ENCODE peak calls at places on chromosome 2, in ten cellular contexts. One of them, this sample, is unnamed.

GRCh38 chr2:117065912-117066311 is 748.6 kb upstream of the DDX18 start:
- DNase-seq in SJSA1: no peak
- DNase-seq in left ventricle myocardium inferior: no peak
- DNase-seq in left lung: no peak
- DNase-seq in heart left ventricle: no peak
- DNase-seq in WERI-Rb-1: no peak
- DNase-seq in fibroblast of lung: peak
- DNase-seq in upper lobe of right lung: no peak
- DNase-seq in AG04450: no peak
- DNase-seq in naive thymus-derived CD4-positive, alpha-beta T cell: no peak
- DNase-seq in this sample: no peak

GRCh38 chr2:176297067-176297466 is 27.8 kb downstream of the MTX2 start:
- DNase-seq in SJSA1: no peak
- DNase-seq in left ventricle myocardium inferior: no peak
- DNase-seq in left lung: no peak
- DNase-seq in heart left ventricle: no peak
- DNase-seq in WERI-Rb-1: no peak
- DNase-seq in fibroblast of lung: peak
- DNase-seq in upper lobe of right lung: no peak
- DNase-seq in AG04450: no peak
- DNase-seq in naive thymus-derived CD4-positive, alpha-beta T cell: no peak
- DNase-seq in this sample: no peak

GRCh38 chr2:143440619-143441018 is 311.4 kb downstream of the ARHGAP15 start:
- DNase-seq in SJSA1: no peak
- DNase-seq in left ventricle myocardium inferior: no peak
- DNase-seq in left lung: no peak
- DNase-seq in heart left ventricle: peak
- DNase-seq in WERI-Rb-1: no peak
- DNase-seq in fibroblast of lung: no peak
- DNase-seq in upper lobe of right lung: no peak
- DNase-seq in AG04450: no peak
- DNase-seq in naive thymus-derived CD4-positive, alpha-beta T cell: no peak
- DNase-seq in this sample: no peak

GRCh38 chr2:5230443-5230842 is 461.7 kb upstream of the SOX11 start:
- DNase-seq in SJSA1: no peak
- DNase-seq in left ventricle myocardium inferior: no peak
- DNase-seq in left lung: no peak
- DNase-seq in heart left ventricle: no peak
- DNase-seq in WERI-Rb-1: no peak
- DNase-seq in fibroblast of lung: no peak
- DNase-seq in upper lobe of right lung: no peak
- DNase-seq in AG04450: no peak
- DNase-seq in naive thymus-derived CD4-positive, alpha-beta T cell: no peak
- DNase-seq in this sample: no peak

GRCh38 chr2:233331536-233331935 is 22.8 kb upstream of the DGKD start:
- DNase-seq in SJSA1: no peak
- DNase-seq in left ventricle myocardium inferior: peak
- DNase-seq in left lung: peak
- DNase-seq in heart left ventricle: peak
- DNase-seq in WERI-Rb-1: no peak
- DNase-seq in fibroblast of lung: no peak
- DNase-seq in upper lobe of right lung: peak
- DNase-seq in AG04450: no peak
- DNase-seq in naive thymus-derived CD4-positive, alpha-beta T cell: peak
- DNase-seq in this sample: peak

GRCh38 chr2:39938035-39938835 is 159.2 kb upstream of the THUMPD2 start:
- DNase-seq in SJSA1: peak
- DNase-seq in left ventricle myocardium inferior: no peak
- DNase-seq in left lung: no peak
- DNase-seq in heart left ventricle: no peak
- DNase-seq in WERI-Rb-1: no peak
- DNase-seq in fibroblast of lung: peak
- DNase-seq in upper lobe of right lung: no peak
- DNase-seq in AG04450: peak
- DNase-seq in naive thymus-derived CD4-positive, alpha-beta T cell: no peak
- DNase-seq in this sample: no peak

GRCh38 chr2:68594041-68594440 is 49.3 kb upstream of the PROKR1 start:
- DNase-seq in SJSA1: no peak
- DNase-seq in left ventricle myocardium inferior: no peak
- DNase-seq in left lung: no peak
- DNase-seq in heart left ventricle: no peak
- DNase-seq in WERI-Rb-1: no peak
- DNase-seq in fibroblast of lung: no peak
- DNase-seq in upper lobe of right lung: no peak
- DNase-seq in AG04450: no peak
- DNase-seq in naive thymus-derived CD4-positive, alpha-beta T cell: no peak
- DNase-seq in this sample: no peak

GRCh38 chr2:148756292-148756975 is 111.9 kb downstream of the EPC2 start:
- DNase-seq in SJSA1: no peak
- DNase-seq in left ventricle myocardium inferior: no peak
- DNase-seq in left lung: no peak
- DNase-seq in heart left ventricle: no peak
- DNase-seq in WERI-Rb-1: no peak
- DNase-seq in fibroblast of lung: peak
- DNase-seq in upper lobe of right lung: no peak
- DNase-seq in AG04450: peak
- DNase-seq in naive thymus-derived CD4-positive, alpha-beta T cell: no peak
- DNase-seq in this sample: no peak

GRCh38 chr2:43707255-43707654 is 31.0 kb upstream of the C1GALT1C1L start:
- DNase-seq in SJSA1: no peak
- DNase-seq in left ventricle myocardium inferior: peak
- DNase-seq in left lung: peak
- DNase-seq in heart left ventricle: peak
- DNase-seq in WERI-Rb-1: no peak
- DNase-seq in fibroblast of lung: peak
- DNase-seq in upper lobe of right lung: no peak
- DNase-seq in AG04450: no peak
- DNase-seq in naive thymus-derived CD4-positive, alpha-beta T cell: no peak
- DNase-seq in this sample: peak

GRCh38 chr2:182330451-182331325 is 96.1 kb downstream of the PDE1A start:
- DNase-seq in SJSA1: no peak
- DNase-seq in left ventricle myocardium inferior: no peak
- DNase-seq in left lung: no peak
- DNase-seq in heart left ventricle: peak
- DNase-seq in WERI-Rb-1: no peak
- DNase-seq in fibroblast of lung: peak
- DNase-seq in upper lobe of right lung: no peak
- DNase-seq in AG04450: no peak
- DNase-seq in naive thymus-derived CD4-positive, alpha-beta T cell: no peak
- DNase-seq in this sample: no peak

GRCh38 chr2:206020151-206020550 is 65.8 kb downstream of the INO80D start:
- DNase-seq in SJSA1: no peak
- DNase-seq in left ventricle myocardium inferior: no peak
- DNase-seq in left lung: no peak
- DNase-seq in heart left ventricle: no peak
- DNase-seq in WERI-Rb-1: no peak
- DNase-seq in fibroblast of lung: no peak
- DNase-seq in upper lobe of right lung: no peak
- DNase-seq in AG04450: no peak
- DNase-seq in naive thymus-derived CD4-positive, alpha-beta T cell: no peak
- DNase-seq in this sample: no peak

GRCh38 chr2:5183031-5183430 is 509.2 kb upstream of the SOX11 start:
- DNase-seq in SJSA1: no peak
- DNase-seq in left ventricle myocardium inferior: no peak
- DNase-seq in left lung: no peak
- DNase-seq in heart left ventricle: no peak
- DNase-seq in WERI-Rb-1: no peak
- DNase-seq in fibroblast of lung: no peak
- DNase-seq in upper lobe of right lung: no peak
- DNase-seq in AG04450: no peak
- DNase-seq in naive thymus-derived CD4-positive, alpha-beta T cell: no peak
- DNase-seq in this sample: no peak

GRCh38 chr2:55025082-55025481 is 25.2 kb downstream of the RTN4 start:
- DNase-seq in SJSA1: no peak
- DNase-seq in left ventricle myocardium inferior: no peak
- DNase-seq in left lung: no peak
- DNase-seq in heart left ventricle: no peak
- DNase-seq in WERI-Rb-1: no peak
- DNase-seq in fibroblast of lung: no peak
- DNase-seq in upper lobe of right lung: no peak
- DNase-seq in AG04450: no peak
- DNase-seq in naive thymus-derived CD4-positive, alpha-beta T cell: no peak
- DNase-seq in this sample: no peak
- H3K27ac ChIP-seq in SJSA1: no peak
- H3K27ac ChIP-seq in left ventricle myocardium inferior: no peak
- H3K27ac ChIP-seq in left lung: no peak
- H3K27ac ChIP-seq in heart left ventricle: no peak
- H3K27ac ChIP-seq in WERI-Rb-1: no peak
- H3K27ac ChIP-seq in fibroblast of lung: no peak
- H3K27ac ChIP-seq in upper lobe of right lung: no peak
- H3K27ac ChIP-seq in AG04450: no peak
- H3K27ac ChIP-seq in naive thymus-derived CD4-positive, alpha-beta T cell: no peak
- H3K27ac ChIP-seq in this sample: no peak

GRCh38 chr2:127653421-127654083 is 7.6 kb downstream of the GPR17 start:
- DNase-seq in SJSA1: no peak
- DNase-seq in left ventricle myocardium inferior: peak
- DNase-seq in left lung: no peak
- DNase-seq in heart left ventricle: no peak
- DNase-seq in WERI-Rb-1: no peak
- DNase-seq in fibroblast of lung: peak
- DNase-seq in upper lobe of right lung: no peak
- DNase-seq in AG04450: no peak
- DNase-seq in naive thymus-derived CD4-positive, alpha-beta T cell: no peak
- DNase-seq in this sample: peak
- H3K27ac ChIP-seq in SJSA1: no peak
- H3K27ac ChIP-seq in left ventricle myocardium inferior: peak
- H3K27ac ChIP-seq in left lung: no peak
- H3K27ac ChIP-seq in heart left ventricle: peak
- H3K27ac ChIP-seq in WERI-Rb-1: no peak
- H3K27ac ChIP-seq in fibroblast of lung: no peak
- H3K27ac ChIP-seq in upper lobe of right lung: peak
- H3K27ac ChIP-seq in AG04450: no peak
- H3K27ac ChIP-seq in naive thymus-derived CD4-positive, alpha-beta T cell: no peak
- H3K27ac ChIP-seq in this sample: peak

DNA sequence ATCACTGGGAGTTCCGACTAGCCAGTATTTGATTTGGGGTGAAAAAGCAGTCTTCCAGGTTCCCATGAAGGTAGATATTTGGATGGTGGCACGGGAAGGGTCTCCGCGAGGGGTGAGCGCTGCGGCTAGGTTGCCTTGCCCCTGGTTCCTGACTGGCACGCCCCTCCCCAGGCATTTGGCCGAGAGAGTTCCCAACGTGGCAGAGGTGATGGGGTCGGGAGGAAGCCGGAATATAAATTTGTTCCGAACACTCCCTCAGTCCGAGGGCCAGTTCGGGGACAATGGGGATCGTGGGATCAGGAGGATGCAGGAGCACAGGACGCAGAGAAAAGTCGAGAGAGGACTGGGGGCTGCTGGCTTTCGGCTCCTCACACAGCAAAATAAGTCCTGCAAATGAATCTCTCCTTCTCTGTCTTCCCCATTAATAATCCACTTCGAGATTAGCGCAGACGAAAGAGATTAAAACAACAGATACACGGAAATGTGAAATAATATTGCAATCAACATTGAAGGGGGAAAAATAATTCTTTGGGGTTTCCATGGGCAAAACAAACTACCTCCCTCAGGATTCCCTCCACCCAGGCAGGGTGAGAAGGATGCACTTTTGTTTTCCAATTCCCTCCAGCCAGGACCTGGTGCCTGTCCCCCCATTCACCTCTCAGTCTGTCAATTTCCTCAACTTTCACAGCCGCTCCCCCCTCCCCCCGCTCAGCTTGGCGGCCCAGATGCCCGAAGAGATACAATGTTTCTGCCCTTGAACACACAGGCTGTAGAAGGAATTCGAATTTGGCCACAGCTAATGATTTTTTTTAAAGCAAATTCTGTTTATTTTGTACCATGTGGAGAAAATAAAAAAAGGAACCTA is 3.1 kb upstream of the ZEB2 start:
- DNase-seq in SJSA1: peak
- DNase-seq in left ventricle myocardium inferior: peak
- DNase-seq in left lung: peak
- DNase-seq in heart left ventricle: peak
- DNase-seq in WERI-Rb-1: peak
- DNase-seq in fibroblast of lung: no peak
- DNase-seq in upper lobe of right lung: no peak
- DNase-seq in AG04450: no peak
- DNase-seq in naive thymus-derived CD4-positive, alpha-beta T cell: no peak
- DNase-seq in this sample: no peak
- H3K27ac ChIP-seq in SJSA1: peak
- H3K27ac ChIP-seq in left ventricle myocardium inferior: peak
- H3K27ac ChIP-seq in left lung: peak
- H3K27ac ChIP-seq in heart left ventricle: peak
- H3K27ac ChIP-seq in WERI-Rb-1: peak
- H3K27ac ChIP-seq in fibroblast of lung: peak
- H3K27ac ChIP-seq in upper lobe of right lung: peak
- H3K27ac ChIP-seq in AG04450: no peak
- H3K27ac ChIP-seq in naive thymus-derived CD4-positive, alpha-beta T cell: no peak
- H3K27ac ChIP-seq in this sample: peak

GRCh38 chr2:120298173-120298835 is 45.7 kb downstream of the RALB start:
- DNase-seq in SJSA1: peak
- DNase-seq in left ventricle myocardium inferior: no peak
- DNase-seq in left lung: no peak
- DNase-seq in heart left ventricle: no peak
- DNase-seq in WERI-Rb-1: no peak
- DNase-seq in fibroblast of lung: peak
- DNase-seq in upper lobe of right lung: no peak
- DNase-seq in AG04450: no peak
- DNase-seq in naive thymus-derived CD4-positive, alpha-beta T cell: no peak
- DNase-seq in this sample: no peak

GRCh38 chr2:120290737-120291136 is 38.1 kb downstream of the RALB start:
- DNase-seq in SJSA1: no peak
- DNase-seq in left ventricle myocardium inferior: no peak
- DNase-seq in left lung: no peak
- DNase-seq in heart left ventricle: no peak
- DNase-seq in WERI-Rb-1: no peak
- DNase-seq in fibroblast of lung: peak
- DNase-seq in upper lobe of right lung: no peak
- DNase-seq in AG04450: no peak
- DNase-seq in naive thymus-derived CD4-positive, alpha-beta T cell: no peak
- DNase-seq in this sample: no peak

GRCh38 chr2:120291464-120292311 is 39.0 kb downstream of the RALB start:
- DNase-seq in SJSA1: peak
- DNase-seq in left ventricle myocardium inferior: no peak
- DNase-seq in left lung: no peak
- DNase-seq in heart left ventricle: no peak
- DNase-seq in WERI-Rb-1: no peak
- DNase-seq in fibroblast of lung: peak
- DNase-seq in upper lobe of right lung: no peak
- DNase-seq in AG04450: no peak
- DNase-seq in naive thymus-derived CD4-positive, alpha-beta T cell: no peak
- DNase-seq in this sample: no peak

GRCh38 chr2:120293123-120293990 is 40.7 kb downstream of the RALB start:
- DNase-seq in SJSA1: no peak
- DNase-seq in left ventricle myocardium inferior: no peak
- DNase-seq in left lung: no peak
- DNase-seq in heart left ventricle: no peak
- DNase-seq in WERI-Rb-1: no peak
- DNase-seq in fibroblast of lung: peak
- DNase-seq in upper lobe of right lung: no peak
- DNase-seq in AG04450: no peak
- DNase-seq in naive thymus-derived CD4-positive, alpha-beta T cell: no peak
- DNase-seq in this sample: no peak

GRCh38 chr2:120293991-120294329 is 41.3 kb downstream of the RALB start:
- DNase-seq in SJSA1: no peak
- DNase-seq in left ventricle myocardium inferior: no peak
- DNase-seq in left lung: no peak
- DNase-seq in heart left ventricle: peak
- DNase-seq in WERI-Rb-1: no peak
- DNase-seq in fibroblast of lung: no peak
- DNase-seq in upper lobe of right lung: no peak
- DNase-seq in AG04450: no peak
- DNase-seq in naive thymus-derived CD4-positive, alpha-beta T cell: no peak
- DNase-seq in this sample: no peak
- H3K27ac ChIP-seq in SJSA1: peak
- H3K27ac ChIP-seq in left ventricle myocardium inferior: peak
- H3K27ac ChIP-seq in left lung: peak
- H3K27ac ChIP-seq in heart left ventricle: no peak
- H3K27ac ChIP-seq in WERI-Rb-1: no peak
- H3K27ac ChIP-seq in fibroblast of lung: peak
- H3K27ac ChIP-seq in upper lobe of right lung: no peak
- H3K27ac ChIP-seq in AG04450: no peak
- H3K27ac ChIP-seq in naive thymus-derived CD4-positive, alpha-beta T cell: no peak
- H3K27ac ChIP-seq in this sample: no peak